ENCODE peak calls at places on chromosome 20, in nine cellular contexts. T is ovary; X is tibial nerve; A is left ventricle myocardium inferior; B is AG04450; V is MM.1S; C is Panc1; M is cardiac muscle cell; I is CD8-positive, alpha-beta T cell. F is an unnamed sample. For H3K27me3, the result is how much of the 10 kb centered on the place peaks cover.

GRCh38 chr20:63118786-63119450 is 97.0 kb downstream of the YTHDF1 start:
- DNase-seq in T (no peak), X (no peak), A (no peak), B (no peak), V (no peak), C (no peak), M (no peak), I (no peak), F (no peak)

GRCh38 chr20:25477156-25477882 is 69.8 kb downstream of the GINS1 start:
- DNase-seq in T (no peak), X (no peak), A (no peak), B (no peak), V (no peak), C (no peak), M (no peak), I (no peak), F (no peak)

GRCh38 chr20:33209789-33210188 is 7.4 kb upstream of the BPIFA3 start:
- DNase-seq in T (peak), X (peak), A (peak), B (peak), V (peak), C (no peak), M (peak), I (no peak), F (no peak)

GRCh38 chr20:47063407-47063806 is 168.8 kb downstream of the EYA2 start:
- DNase-seq in T (no peak), X (no peak), A (no peak), B (no peak), V (no peak), C (no peak), M (no peak), I (no peak), F (no peak)

GRCh38 chr20:2109425-2110210 is 8.0 kb downstream of the STK35 start:
- DNase-seq in T (peak), X (peak), A (peak), B (no peak), V (no peak), C (no peak), M (peak), I (no peak), F (no peak)

GRCh38 chr20:8260837-8261241 is 128.8 kb downstream of the PLCB1 start:
- DNase-seq in T (no peak), X (peak), A (peak), B (no peak), V (no peak), C (no peak), M (no peak), I (no peak), F (no peak)

GRCh38 chr20:40607927-40608326 is 81.1 kb downstream of the MAFB start:
- DNase-seq in T (no peak), X (no peak), A (no peak), B (no peak), V (no peak), C (no peak), M (no peak), I (no peak), F (no peak)

GRCh38 chr20:14963262-14963663 is 625.9 kb upstream of the FLRT3 start:
- DNase-seq in T (no peak), X (no peak), A (no peak), B (no peak), V (no peak), C (no peak), M (no peak), I (no peak), F (no peak)

GRCh38 chr20:19921349-19921793 is 95.8 kb upstream of the NAA20 start:
- DNase-seq in T (no peak), X (no peak), A (peak), B (no peak), V (no peak), C (no peak), M (no peak), I (no peak), F (no peak)

GRCh38 chr20:6051505-6051904 is 2.4 kb downstream of the LRRN4 start:
- DNase-seq in T (no peak), X (no peak), A (no peak), B (peak), V (no peak), C (no peak), M (no peak), I (no peak), F (no peak)

GRCh38 chr20:50911030-50911429 is 20.2 kb downstream of the ADNP start:
- DNase-seq in T (no peak), X (no peak), A (no peak), B (peak), V (no peak), C (no peak), M (no peak), I (no peak), F (no peak)

GRCh38 chr20:54017846-54018245 is 52.5 kb downstream of the BCAS1 start:
- DNase-seq in T (no peak), X (no peak), A (no peak), B (no peak), V (peak), C (no peak), M (no peak), I (no peak), F (peak)

GRCh38 chr20:20362774-20363435 is 5.0 kb upstream of the INSM1 start:
- DNase-seq in T (no peak), X (no peak), A (no peak), B (no peak), V (no peak), C (no peak), M (peak), I (no peak), F (no peak)

GRCh38 chr20:63223121-63223825 is 7.3 kb upstream of the YTHDF1 start:
- DNase-seq in T (no peak), X (peak), A (no peak), B (no peak), V (peak), C (no peak), M (peak), I (no peak), F (no peak)

GRCh38 chr20:49282584-49283171 is 4.8 kb upstream of the ZNFX1 start:
- DNase-seq in T (no peak), X (no peak), A (no peak), B (no peak), V (no peak), C (no peak), M (no peak), I (no peak), F (no peak)

GRCh38 chr20:11332376-11332775 is 585.3 kb upstream of the BTBD3 start:
- DNase-seq in T (no peak), X (no peak), A (no peak), B (no peak), V (no peak), C (no peak), M (no peak), I (no peak), F (no peak)

GRCh38 chr20:20022498-20022897 is 5.3 kb downstream of the NAA20 start:
- DNase-seq in T (no peak), X (no peak), A (no peak), B (no peak), V (peak), C (no peak), M (no peak), I (no peak), F (peak)

GRCh38 chr20:41032243-41032642 is 3.6 kb downstream of the TOP1 start:
- DNase-seq in T (no peak), X (no peak), A (no peak), B (no peak), V (no peak), C (no peak), M (no peak), I (no peak), F (no peak)

GRCh38 chr20:63622096-63622495 is 4.8 kb downstream of the GMEB2 start:
- DNase-seq in T (no peak), X (no peak), A (no peak), B (no peak), V (no peak), C (no peak), M (no peak), I (no peak), F (no peak)

GRCh38 chr20:2131366-2131765 is 29.7 kb downstream of the STK35 start:
- DNase-seq in T (no peak), X (no peak), A (no peak), B (no peak), V (no peak), C (peak), M (no peak), I (no peak), F (no peak)

GRCh38 chr20:51800132-51800721 is 2.1 kb downstream of the SALL4 start:
- DNase-seq in T (peak), X (peak), A (peak), B (no peak), V (peak), C (peak), M (peak), I (peak), F (peak)

GRCh38 chr20:51810155-51811039 is 8.1 kb upstream of the SALL4 start:
- DNase-seq in T (no peak), X (no peak), A (no peak), B (no peak), V (no peak), C (no peak), M (no peak), I (no peak), F (no peak)

GRCh38 chr20:33490023-33490933 is at the start of gene CBFA2T2:
- DNase-seq in T (peak), X (peak), A (peak), B (peak), V (peak), C (no peak), M (no peak), I (no peak), F (peak)

GRCh38 chr20:50153153-50153499 is 397 bp downstream of the PEDS1 start:
- DNase-seq in T (no peak), X (no peak), A (no peak), B (no peak), V (no peak), C (no peak), M (no peak), I (no peak), F (no peak)

GRCh38 chr20:33026072-33026778 is 5.2 kb upstream of the BPIFB6 start:
- DNase-seq in T (no peak), X (no peak), A (no peak), B (no peak), V (no peak), C (no peak), M (no peak), I (no peak), F (no peak)

GRCh38 chr20:52840041-52840440 is 132.1 kb upstream of the TSHZ2 start:
- DNase-seq in T (no peak), X (no peak), A (no peak), B (no peak), V (no peak), C (no peak), M (no peak), I (no peak), F (no peak)

GRCh38 chr20:48697845-48698491 is 129.8 kb downstream of the PREX1 start:
- DNase-seq in T (peak), X (peak), A (peak), B (peak), V (no peak), C (peak), M (peak), I (no peak), F (no peak)

GRCh38 chr20:52104546-52105044 is 87.0 kb downstream of the ZFP64 start:
- DNase-seq in T (no peak), X (no peak), A (no peak), B (no peak), V (no peak), C (no peak), M (peak), I (no peak), F (no peak)

GRCh38 chr20:40589581-40589980 is 99.5 kb downstream of the MAFB start:
- DNase-seq in T (no peak), X (no peak), A (no peak), B (no peak), V (no peak), C (no peak), M (no peak), I (no peak), F (no peak)

GRCh38 chr20:43448748-43449535 is 8.8 kb upstream of the SRSF6 start:
- DNase-seq in T (no peak), X (peak), A (no peak), B (no peak), V (peak), C (peak), M (peak), I (no peak), F (no peak)

GRCh38 chr20:49909499-49910339 is 5.6 kb downstream of the SPATA2 start:
- DNase-seq in T (no peak), X (no peak), A (no peak), B (no peak), V (no peak), C (no peak), M (peak), I (no peak), F (no peak)

GRCh38 chr20:53202781-53203180 is 230.6 kb downstream of the TSHZ2 start:
- DNase-seq in T (no peak), X (no peak), A (no peak), B (no peak), V (no peak), C (no peak), M (no peak), I (no peak), F (no peak)

GRCh38 chr20:50848846-50849673 is 54.2 kb downstream of the BCAS4 start:
- DNase-seq in T (no peak), X (no peak), A (no peak), B (no peak), V (peak), C (no peak), M (no peak), I (no peak), F (no peak)

GRCh38 chr20:33964431-33964830 is 29.3 kb upstream of the RALY start:
- DNase-seq in T (no peak), X (no peak), A (no peak), B (no peak), V (no peak), C (no peak), M (no peak), I (no peak), F (no peak)

GRCh38 chr20:38757145-38757800 is 9.0 kb downstream of the ACTR5 start:
- DNase-seq in T (no peak), X (no peak), A (no peak), B (no peak), V (no peak), C (no peak), M (no peak), I (no peak), F (no peak)

DNA sequence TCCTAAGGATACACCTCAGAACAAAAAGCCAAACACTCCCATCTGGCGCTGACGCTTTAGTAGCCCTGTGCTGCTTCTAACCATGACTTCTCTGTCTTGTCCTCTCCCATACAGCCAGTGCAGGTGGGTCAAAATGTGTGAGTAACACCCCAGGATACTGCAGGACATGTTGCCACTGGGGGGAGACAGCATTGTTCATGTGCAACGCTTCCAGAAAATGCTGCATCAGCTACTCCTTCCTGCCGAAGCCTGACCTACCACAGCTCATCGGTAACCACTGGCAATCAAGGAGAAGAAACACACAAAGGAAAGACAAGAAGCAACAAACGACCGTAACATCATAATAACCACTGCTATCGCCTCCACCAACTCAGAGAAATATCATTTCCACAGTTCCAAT is 1.4 kb downstream of the DEFB132 start:
- DNase-seq in T (no peak), X (no peak), A (no peak), B (no peak), V (peak), C (no peak), M (no peak), I (no peak), F (no peak)
- TF ChIP-seq CTCF in T (no peak), X (no peak), A (peak), B (peak), V (peak), C (peak), M (peak), I (no peak), F (peak)

DNA sequence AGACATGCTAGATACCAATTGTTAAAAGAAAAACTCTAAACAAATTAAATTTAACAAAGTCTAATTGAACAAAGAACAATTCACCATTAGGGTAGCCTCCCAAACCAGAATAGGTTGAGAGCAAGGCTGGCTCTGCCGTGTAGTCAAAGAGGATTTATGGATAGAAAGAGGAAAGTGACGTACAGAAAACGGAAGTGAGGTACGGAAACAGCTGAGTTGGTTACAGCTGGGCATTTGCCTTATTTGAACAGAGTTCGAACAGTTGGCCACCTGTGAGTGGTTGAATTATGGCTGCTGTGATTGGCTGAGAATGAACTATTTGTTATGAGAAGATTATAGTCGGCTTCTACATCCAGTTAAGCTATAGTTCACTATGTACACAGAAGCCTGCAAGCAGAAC is 18.5 kb upstream of the ISM1 start:
- DNase-seq in T (no peak), X (no peak), A (no peak), B (no peak), V (peak), C (no peak), M (no peak), I (no peak), F (no peak)
- H3K4me3 ChIP-seq in T (no peak), X (no peak), A (no peak), B (no peak), V (no peak), C (no peak), M (no peak), I (no peak), F (no peak)

GRCh38 chr20:58573257-58573656 is 58.1 kb upstream of the APCDD1L start:
- DNase-seq in T (no peak), X (no peak), A (no peak), B (no peak), V (no peak), C (no peak), M (no peak), I (no peak), F (no peak)
- H3K27me3 ChIP-seq in T (under half), X (under half), A (half or more), B (under half), V (half or more), C (under half), M (under half), I (under half), F (under half)

DNA sequence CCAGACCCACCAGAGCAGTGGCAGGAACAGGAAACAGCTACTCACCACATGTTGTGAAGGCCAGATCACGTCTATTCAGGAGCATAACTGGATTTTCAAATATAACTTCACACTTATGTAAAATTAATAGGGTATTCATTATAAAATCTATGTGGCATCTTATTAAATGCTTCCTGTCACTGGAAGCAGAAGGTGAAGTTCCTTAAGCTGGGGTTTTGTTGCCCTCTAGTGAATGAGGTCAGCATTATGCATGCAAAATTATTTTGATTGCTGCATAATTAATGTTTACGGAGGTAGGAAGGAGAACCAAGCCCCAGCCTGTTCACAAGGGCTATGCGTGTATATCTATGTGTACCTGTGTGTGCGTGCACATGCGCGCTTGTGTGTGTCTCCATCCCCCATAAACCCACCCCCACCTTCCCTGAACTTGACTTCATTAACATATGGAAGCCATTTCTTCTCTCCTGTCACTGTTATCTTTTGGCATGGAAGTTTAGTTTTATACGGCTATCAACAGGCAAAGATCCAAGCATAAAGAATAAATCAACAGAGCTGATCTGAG is 90.3 kb upstream of the CDH4 start:
- DNase-seq in T (no peak), X (no peak), A (no peak), B (no peak), V (peak), C (no peak), M (no peak), I (no peak), F (no peak)
- TF ChIP-seq CTCF in T (no peak), X (no peak), A (peak), B (peak), V (peak), C (no peak), M (no peak), I (no peak), F (no peak)

GRCh38 chr20:34983995-34984735 is 28.5 kb downstream of the MYH7B start:
- DNase-seq in T (no peak), X (no peak), A (peak), B (no peak), V (no peak), C (no peak), M (no peak), I (no peak), F (no peak)
- H3K4me3 ChIP-seq in T (no peak), X (no peak), A (peak), B (no peak), V (no peak), C (no peak), M (no peak), I (no peak), F (no peak)

GRCh38 chr20:57162253-57162652 is 104.2 kb downstream of the BMP7 start:
- DNase-seq in T (no peak), X (no peak), A (no peak), B (no peak), V (no peak), C (no peak), M (no peak), I (no peak), F (no peak)
- H3K27me3 ChIP-seq in T (under half), X (under half), A (under half), B (under half), V (under half), C (under half), M (under half), I (under half), F (under half)

DNA sequence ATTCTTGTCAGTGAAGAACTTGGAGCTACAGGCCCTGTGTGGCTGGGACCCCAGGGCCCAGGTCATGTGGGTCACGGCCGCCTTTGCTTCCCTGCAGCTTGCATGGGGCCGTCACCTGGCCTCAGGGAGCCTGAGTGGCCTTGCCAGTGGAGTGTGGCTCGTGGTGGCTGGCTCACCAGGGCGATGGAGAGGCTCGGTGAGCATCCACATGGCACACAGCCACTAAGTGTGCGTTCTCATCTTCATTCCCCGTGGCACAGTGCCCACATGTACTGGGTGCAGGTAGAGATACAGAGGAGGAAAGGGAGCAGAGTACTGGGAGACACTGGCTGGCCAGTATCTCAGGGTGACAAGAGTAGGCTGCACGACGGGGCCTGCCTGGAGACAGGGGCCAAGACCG is 21.5 kb downstream of the MANBAL start:
- DNase-seq in T (no peak), X (no peak), A (no peak), B (no peak), V (no peak), C (no peak), M (no peak), I (no peak), F (no peak)
- TF ChIP-seq CTCF in T (no peak), X (no peak), A (no peak), B (no peak), V (no peak), C (no peak), M (no peak), I (no peak), F (no peak)

DNA sequence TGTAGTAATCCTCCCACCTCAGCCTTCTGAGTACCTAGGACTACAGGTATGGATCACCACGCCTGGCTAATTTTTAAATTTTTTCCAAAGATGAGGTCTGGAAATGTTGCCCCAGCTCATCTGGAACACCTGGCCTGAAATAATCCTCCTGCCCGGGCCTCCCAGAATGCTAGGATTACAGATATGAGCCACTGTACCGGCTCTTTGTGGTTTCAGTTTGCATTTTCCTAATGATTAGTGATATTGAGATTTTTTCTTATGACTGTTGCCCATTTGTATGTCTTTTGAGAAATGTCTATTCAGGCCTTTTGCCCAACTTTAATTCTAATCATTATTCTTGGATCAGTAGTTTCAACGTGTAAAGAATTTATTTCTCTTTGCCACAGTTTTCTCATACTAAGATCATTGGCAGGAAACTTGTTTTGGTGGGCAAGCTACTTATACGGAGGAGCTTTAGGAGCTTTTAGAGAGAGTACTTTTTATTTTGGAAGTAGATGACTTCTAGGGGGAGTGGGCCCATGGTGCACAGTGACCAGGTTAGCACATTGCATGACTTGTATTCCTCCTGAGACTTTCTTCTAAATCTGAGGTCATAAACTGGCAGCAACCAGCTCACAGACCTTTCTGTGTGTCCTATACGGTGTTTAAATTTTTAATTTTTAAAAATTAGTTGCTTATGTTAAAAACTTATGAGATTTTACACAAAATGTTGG is 62.3 kb downstream of the STK4 start:
- DNase-seq in T (no peak), X (no peak), A (no peak), B (no peak), V (no peak), C (no peak), M (no peak), I (no peak), F (no peak)
- H3K4me3 ChIP-seq in T (no peak), X (no peak), A (no peak), B (no peak), V (no peak), C (no peak), M (no peak), I (no peak), F (no peak)

F was measured in GM06990.